ENCODE peak calls at places on chromosomes 12 and 14, in nine cellular contexts. E is heart right ventricle, X is prostate gland, I is SK-N-SH, N is sigmoid colon, U is HCT116, Q is esophagus squamous epithelium, Z is ovary, K is uterus. M is an unnamed sample. For H3K4me1, the result is how much of the 10 kb centered on the place peaks cover.

GRCh38 chr12:105931104-105931503 is 207.7 kb downstream of the NUAK1 start:
- DNase-seq in E (no peak), X (no peak), I (no peak), N (no peak), U (no peak), Q (no peak), Z (no peak), K (no peak), M (no peak)

GRCh38 chr14:105563347-105563737 is 37.0 kb downstream of the TMEM121 start:
- DNase-seq in E (no peak), X (no peak), I (no peak), N (no peak), U (no peak), Q (no peak), Z (no peak), K (no peak), M (no peak)

GRCh38 chr12:47383942-47384341 is 304.2 kb upstream of the AMIGO2 start:
- DNase-seq in E (no peak), X (no peak), I (no peak), N (no peak), U (no peak), Q (no peak), Z (no peak), K (no peak), M (no peak)

GRCh38 chr12:4518106-4518728 is 20.5 kb upstream of the RAD51AP1 start:
- DNase-seq in E (no peak), X (no peak), I (no peak), N (no peak), U (peak), Q (no peak), Z (no peak), K (no peak), M (no peak)

GRCh38 chr12:68785358-68785757 is 22.6 kb upstream of the MDM2 start:
- DNase-seq in E (no peak), X (no peak), I (no peak), N (no peak), U (no peak), Q (no peak), Z (no peak), K (no peak), M (no peak)

GRCh38 chr12:138898-139534 is 72.4 kb downstream of the IQSEC3 start:
- DNase-seq in E (peak), X (no peak), I (no peak), N (no peak), U (no peak), Q (no peak), Z (peak), K (no peak), M (peak)

GRCh38 chr12:43550831-43551270 is 1.2 kb downstream of the ADAMTS20 start:
- DNase-seq in E (no peak), X (no peak), I (peak), N (no peak), U (no peak), Q (no peak), Z (no peak), K (no peak), M (no peak)

GRCh38 chr14:68873379-68873778 is 80.5 kb upstream of the ZFP36L1 start:
- DNase-seq in E (no peak), X (no peak), I (peak), N (no peak), U (no peak), Q (no peak), Z (no peak), K (no peak), M (no peak)

GRCh38 chr12:54230555-54230954 is 41.8 kb upstream of the SMUG1 start:
- DNase-seq in E (no peak), X (no peak), I (no peak), N (no peak), U (no peak), Q (no peak), Z (no peak), K (no peak), M (no peak)

GRCh38 chr14:30443368-30444007 is 115.5 kb upstream of the G2E3 start:
- DNase-seq in E (no peak), X (no peak), I (peak), N (no peak), U (peak), Q (no peak), Z (no peak), K (no peak), M (no peak)

GRCh38 chr12:60262378-60262777 is 666.5 kb downstream of the SLC16A7 start:
- DNase-seq in E (no peak), X (no peak), I (no peak), N (no peak), U (no peak), Q (no peak), Z (no peak), K (no peak), M (no peak)

GRCh38 chr12:12733118-12733517 is 15.9 kb downstream of the CDKN1B start:
- DNase-seq in E (no peak), X (no peak), I (no peak), N (no peak), U (no peak), Q (no peak), Z (no peak), K (no peak), M (no peak)

GRCh38 chr12:12734561-12735071 is 17.4 kb downstream of the CDKN1B start:
- DNase-seq in E (no peak), X (no peak), I (no peak), N (no peak), U (no peak), Q (no peak), Z (no peak), K (no peak), M (no peak)

GRCh38 chr12:12735301-12735700 is 18.1 kb downstream of the CDKN1B start:
- DNase-seq in E (no peak), X (no peak), I (no peak), N (no peak), U (no peak), Q (no peak), Z (no peak), K (no peak), M (no peak)

GRCh38 chr12:12731785-12732184 is 14.6 kb downstream of the CDKN1B start:
- DNase-seq in E (no peak), X (no peak), I (no peak), N (no peak), U (no peak), Q (no peak), Z (no peak), K (no peak), M (no peak)

DNA sequence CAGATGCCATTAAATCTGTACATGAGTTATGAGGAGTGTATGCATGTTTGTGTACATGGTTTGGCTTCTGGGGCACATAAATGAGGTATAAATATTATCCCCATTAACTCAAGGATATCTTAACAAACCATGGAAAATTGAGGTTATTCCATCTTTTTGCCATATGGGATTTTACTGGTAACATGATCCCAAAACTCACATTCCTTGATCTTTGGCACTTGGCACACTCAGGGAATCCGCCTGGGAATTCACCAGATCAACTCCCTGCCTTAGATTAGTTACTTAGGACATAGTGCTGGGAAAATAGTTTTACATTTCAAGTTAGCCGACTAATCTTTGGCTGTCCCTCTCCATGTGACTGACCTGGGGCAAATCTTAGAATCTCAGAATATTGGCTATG is 16.9 kb downstream of the CDKN1B start:
- DNase-seq in E (no peak), X (no peak), I (no peak), N (no peak), U (no peak), Q (no peak), Z (no peak), K (no peak), M (no peak)
- H3K27ac ChIP-seq in E (peak), X (no peak), I (no peak), N (peak), U (no peak), Q (peak), Z (peak), K (peak), M (no peak)

GRCh38 chr14:91117960-91118359 is 4.1 kb downstream of the DGLUCY start:
- DNase-seq in E (no peak), X (no peak), I (no peak), N (no peak), U (no peak), Q (no peak), Z (no peak), K (no peak), M (no peak)
- H3K4me1 ChIP-seq in E (half or more), X (under half), I (under half), N (half or more), U (half or more), Q (under half), Z (under half), K (under half), M (under half)

GRCh38 chr14:98964171-98964570 is 307.8 kb downstream of the BCL11B start:
- DNase-seq in E (no peak), X (no peak), I (no peak), N (no peak), U (no peak), Q (no peak), Z (no peak), K (no peak), M (no peak)
- H3K27ac ChIP-seq in E (no peak), X (no peak), I (no peak), N (no peak), U (no peak), Q (no peak), Z (no peak), K (no peak), M (no peak)

DNA sequence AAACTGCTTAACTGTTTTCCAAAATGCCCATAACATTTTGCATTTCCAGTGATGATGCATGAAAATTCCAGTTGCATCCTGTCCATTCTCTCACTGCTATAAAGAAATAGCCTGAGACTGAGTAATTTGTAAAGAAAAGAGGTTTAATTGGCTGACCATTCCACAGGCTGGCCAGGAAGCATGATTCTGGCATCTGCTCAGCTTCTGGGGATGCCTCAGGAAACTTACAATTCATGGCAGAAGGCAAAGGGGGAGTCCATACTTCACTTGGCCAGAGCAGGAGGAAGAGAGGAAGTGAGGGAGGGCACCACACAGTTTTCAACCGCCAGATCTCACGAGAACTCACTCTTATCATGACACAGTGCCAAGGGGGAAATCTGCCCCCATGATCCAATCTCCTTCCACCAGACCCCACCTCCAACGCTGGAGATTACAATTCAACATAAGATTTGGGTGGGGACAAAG is 18.2 kb upstream of the CLEC2D start:
- DNase-seq in E (no peak), X (no peak), I (no peak), N (no peak), U (no peak), Q (no peak), Z (no peak), K (no peak), M (no peak)
- H3K4me1 ChIP-seq in E (under half), X (under half), I (under half), N (under half), U (under half), Q (under half), Z (under half), K (under half), M (under half)

GRCh38 chr14:35456261-35456660 is 51.7 kb upstream of the NFKBIA start:
- DNase-seq in E (no peak), X (no peak), I (no peak), N (no peak), U (no peak), Q (no peak), Z (no peak), K (no peak), M (no peak)
- H3K27ac ChIP-seq in E (no peak), X (no peak), I (no peak), N (no peak), U (no peak), Q (no peak), Z (no peak), K (no peak), M (no peak)

GRCh38 chr12:104291867-104292524 is 11.5 kb upstream of the EID3 start:
- DNase-seq in E (no peak), X (no peak), I (no peak), N (no peak), U (no peak), Q (no peak), Z (no peak), K (no peak), M (no peak)

GRCh38 chr12:104290855-104291254 is 12.7 kb upstream of the EID3 start:
- DNase-seq in E (no peak), X (no peak), I (no peak), N (no peak), U (no peak), Q (no peak), Z (no peak), K (no peak), M (no peak)

GRCh38 chr12:104288635-104289258 is 14.8 kb upstream of the EID3 start:
- DNase-seq in E (peak), X (peak), I (peak), N (peak), U (peak), Q (peak), Z (peak), K (peak), M (peak)

GRCh38 chr12:104292872-104293794 is 10.4 kb upstream of the EID3 start:
- DNase-seq in E (no peak), X (no peak), I (no peak), N (no peak), U (no peak), Q (no peak), Z (no peak), K (no peak), M (no peak)

GRCh38 chr12:104290320-104290719 is 13.2 kb upstream of the EID3 start:
- DNase-seq in E (no peak), X (no peak), I (no peak), N (no peak), U (no peak), Q (no peak), Z (no peak), K (no peak), M (no peak)
- H3K4me1 ChIP-seq in E (half or more), X (under half), I (under half), N (half or more), U (half or more), Q (under half), Z (under half), K (under half), M (under half)